ENCODE peak calls at places on chromosome 18, in eight cellular contexts. One of them, this sample, is unnamed.

GRCh38 chr18:37396981-37397720 is 168.4 kb downstream of the CELF4 start:
- DNase-seq in ovary: no peak
- DNase-seq in uterus: no peak
- DNase-seq in suprapubic skin: no peak
- DNase-seq in heart left ventricle: no peak
- DNase-seq in HCT116: no peak
- DNase-seq in breast epithelium: no peak
- DNase-seq in spleen: peak; percentile 66
- DNase-seq in this sample: no peak

GRCh38 chr18:46152808-46153617 is 48.8 kb downstream of the HAUS1 start:
- DNase-seq in breast epithelium: no peak
- DNase-seq in suprapubic skin: peak; percentile 26
- DNase-seq in HCT116: no peak
- DNase-seq in spleen: no peak
- DNase-seq in ovary: no peak
- DNase-seq in uterus: no peak
- DNase-seq in heart left ventricle: no peak
- DNase-seq in this sample: peak; percentile 74

GRCh38 chr18:45666520-45666919 is 51.2 kb downstream of the SLC14A2 start:
- DNase-seq in suprapubic skin: no peak
- DNase-seq in uterus: no peak
- DNase-seq in ovary: no peak
- DNase-seq in heart left ventricle: no peak
- DNase-seq in spleen: no peak
- DNase-seq in HCT116: no peak
- DNase-seq in breast epithelium: no peak
- DNase-seq in this sample: no peak

GRCh38 chr18:78675231-78675630 is 304.4 kb upstream of the SALL3 start:
- DNase-seq in spleen: peak; percentile 53
- DNase-seq in breast epithelium: peak; percentile 28
- DNase-seq in HCT116: no peak
- DNase-seq in heart left ventricle: no peak
- DNase-seq in suprapubic skin: no peak
- DNase-seq in ovary: no peak
- DNase-seq in uterus: no peak
- DNase-seq in this sample: no peak

GRCh38 chr18:12287684-12288405 is 20.2 kb upstream of the TUBB6 start:
- DNase-seq in ovary: peak; percentile 72
- DNase-seq in uterus: peak; percentile 84
- DNase-seq in heart left ventricle: peak; percentile 86
- DNase-seq in breast epithelium: peak; percentile 71
- DNase-seq in suprapubic skin: peak; percentile 84
- DNase-seq in spleen: peak; percentile 63
- DNase-seq in HCT116: peak; percentile 54
- DNase-seq in this sample: peak; percentile 84

GRCh38 chr18:21362921-21363320 is 120.9 kb downstream of the GREB1L start:
- DNase-seq in spleen: no peak
- DNase-seq in ovary: no peak
- DNase-seq in HCT116: no peak
- DNase-seq in suprapubic skin: no peak
- DNase-seq in breast epithelium: no peak
- DNase-seq in heart left ventricle: no peak
- DNase-seq in uterus: no peak
- DNase-seq in this sample: no peak

GRCh38 chr18:8424917-8425725 is 184.1 kb upstream of the RAB12 start:
- DNase-seq in HCT116: peak; percentile 34
- DNase-seq in suprapubic skin: no peak
- DNase-seq in breast epithelium: no peak
- DNase-seq in ovary: no peak
- DNase-seq in uterus: no peak
- DNase-seq in spleen: no peak
- DNase-seq in heart left ventricle: no peak
- DNase-seq in this sample: no peak

GRCh38 chr18:5197032-5197434 is at the start of gene AKAIN1:
- DNase-seq in heart left ventricle: peak; percentile 25
- DNase-seq in spleen: no peak
- DNase-seq in uterus: no peak
- DNase-seq in HCT116: no peak
- DNase-seq in suprapubic skin: no peak
- DNase-seq in breast epithelium: no peak
- DNase-seq in ovary: no peak
- DNase-seq in this sample: peak; percentile 64

GRCh38 chr18:55477537-55478300 is 110.3 kb downstream of the TCF4 start:
- DNase-seq in uterus: peak; percentile 42
- DNase-seq in breast epithelium: no peak
- DNase-seq in spleen: no peak
- DNase-seq in ovary: peak; percentile 22
- DNase-seq in suprapubic skin: no peak
- DNase-seq in HCT116: no peak
- DNase-seq in heart left ventricle: no peak
- DNase-seq in this sample: no peak

GRCh38 chr18:70028734-70029133 is 81.1 kb upstream of the CD226 start:
- DNase-seq in heart left ventricle: no peak
- DNase-seq in ovary: no peak
- DNase-seq in suprapubic skin: no peak
- DNase-seq in uterus: no peak
- DNase-seq in spleen: no peak
- DNase-seq in breast epithelium: no peak
- DNase-seq in HCT116: no peak
- DNase-seq in this sample: no peak

GRCh38 chr18:78739115-78739514 is 240.5 kb upstream of the SALL3 start:
- DNase-seq in HCT116: no peak
- DNase-seq in heart left ventricle: no peak
- DNase-seq in ovary: no peak
- DNase-seq in breast epithelium: no peak
- DNase-seq in uterus: no peak
- DNase-seq in spleen: peak; percentile 35
- DNase-seq in suprapubic skin: no peak
- DNase-seq in this sample: no peak

GRCh38 chr18:37019157-37019571 is 190.2 kb downstream of the KIAA1328 start:
- DNase-seq in uterus: no peak
- DNase-seq in heart left ventricle: no peak
- DNase-seq in spleen: no peak
- DNase-seq in HCT116: no peak
- DNase-seq in ovary: no peak
- DNase-seq in breast epithelium: no peak
- DNase-seq in suprapubic skin: no peak
- DNase-seq in this sample: no peak

GRCh38 chr18:34957119-34957863 is 83.9 kb upstream of the MAPRE2 start:
- DNase-seq in spleen: no peak
- DNase-seq in breast epithelium: no peak
- DNase-seq in ovary: no peak
- DNase-seq in suprapubic skin: no peak
- DNase-seq in heart left ventricle: peak; percentile 18
- DNase-seq in HCT116: no peak
- DNase-seq in uterus: no peak
- DNase-seq in this sample: no peak

GRCh38 chr18:28582724-28583123 is 405.8 kb upstream of the CDH2 start:
- DNase-seq in breast epithelium: no peak
- DNase-seq in heart left ventricle: no peak
- DNase-seq in suprapubic skin: no peak
- DNase-seq in spleen: no peak
- DNase-seq in uterus: no peak
- DNase-seq in ovary: no peak
- DNase-seq in HCT116: no peak
- DNase-seq in this sample: no peak

GRCh38 chr18:29862824-29863223 is 1179.7 kb downstream of the DSC3 start:
- DNase-seq in spleen: no peak
- DNase-seq in HCT116: no peak
- DNase-seq in uterus: no peak
- DNase-seq in ovary: no peak
- DNase-seq in heart left ventricle: no peak
- DNase-seq in breast epithelium: no peak
- DNase-seq in suprapubic skin: no peak
- DNase-seq in this sample: no peak

GRCh38 chr18:59139615-59140286 is at the start of gene SEC11C:
- DNase-seq in spleen: peak; percentile 99
- DNase-seq in suprapubic skin: peak; percentile 97
- DNase-seq in HCT116: peak; percentile 95
- DNase-seq in heart left ventricle: peak; percentile 95
- DNase-seq in ovary: peak; percentile 96
- DNase-seq in uterus: peak; percentile 96
- DNase-seq in breast epithelium: peak; percentile 97
- DNase-seq in this sample: peak; percentile 99
- TF ChIP-seq POLR2A in spleen: no peak
- TF ChIP-seq POLR2A in suprapubic skin: no peak
- TF ChIP-seq POLR2A in HCT116: peak; percentile 54
- TF ChIP-seq POLR2A in heart left ventricle: peak; percentile 39
- TF ChIP-seq POLR2A in ovary: peak; percentile 21
- TF ChIP-seq POLR2A in uterus: no peak
- TF ChIP-seq POLR2A in breast epithelium: no peak
- TF ChIP-seq POLR2A in this sample: no peak

GRCh38 chr18:48837676-48838075 is 113.1 kb downstream of the SMAD7 start:
- DNase-seq in breast epithelium: no peak
- DNase-seq in HCT116: no peak
- DNase-seq in uterus: no peak
- DNase-seq in suprapubic skin: peak; percentile 27
- DNase-seq in spleen: peak; percentile 70
- DNase-seq in heart left ventricle: no peak
- DNase-seq in ovary: no peak
- DNase-seq in this sample: no peak

GRCh38 chr18:48840491-48840877 is 110.3 kb downstream of the SMAD7 start:
- DNase-seq in HCT116: no peak
- DNase-seq in suprapubic skin: no peak
- DNase-seq in breast epithelium: no peak
- DNase-seq in ovary: no peak
- DNase-seq in uterus: no peak
- DNase-seq in heart left ventricle: no peak
- DNase-seq in spleen: peak; percentile 41
- DNase-seq in this sample: no peak

GRCh38 chr18:48839819-48840490 is 110.8 kb downstream of the SMAD7 start:
- DNase-seq in suprapubic skin: peak; percentile 24
- DNase-seq in heart left ventricle: no peak
- DNase-seq in uterus: no peak
- DNase-seq in spleen: peak; percentile 32
- DNase-seq in HCT116: no peak
- DNase-seq in breast epithelium: no peak
- DNase-seq in ovary: no peak
- DNase-seq in this sample: no peak

GRCh38 chr18:48838166-48838775 is 112.5 kb downstream of the SMAD7 start:
- DNase-seq in uterus: no peak
- DNase-seq in breast epithelium: no peak
- DNase-seq in spleen: peak; percentile 59
- DNase-seq in ovary: no peak
- DNase-seq in heart left ventricle: no peak
- DNase-seq in HCT116: no peak
- DNase-seq in suprapubic skin: peak; percentile 34
- DNase-seq in this sample: no peak

DNA sequence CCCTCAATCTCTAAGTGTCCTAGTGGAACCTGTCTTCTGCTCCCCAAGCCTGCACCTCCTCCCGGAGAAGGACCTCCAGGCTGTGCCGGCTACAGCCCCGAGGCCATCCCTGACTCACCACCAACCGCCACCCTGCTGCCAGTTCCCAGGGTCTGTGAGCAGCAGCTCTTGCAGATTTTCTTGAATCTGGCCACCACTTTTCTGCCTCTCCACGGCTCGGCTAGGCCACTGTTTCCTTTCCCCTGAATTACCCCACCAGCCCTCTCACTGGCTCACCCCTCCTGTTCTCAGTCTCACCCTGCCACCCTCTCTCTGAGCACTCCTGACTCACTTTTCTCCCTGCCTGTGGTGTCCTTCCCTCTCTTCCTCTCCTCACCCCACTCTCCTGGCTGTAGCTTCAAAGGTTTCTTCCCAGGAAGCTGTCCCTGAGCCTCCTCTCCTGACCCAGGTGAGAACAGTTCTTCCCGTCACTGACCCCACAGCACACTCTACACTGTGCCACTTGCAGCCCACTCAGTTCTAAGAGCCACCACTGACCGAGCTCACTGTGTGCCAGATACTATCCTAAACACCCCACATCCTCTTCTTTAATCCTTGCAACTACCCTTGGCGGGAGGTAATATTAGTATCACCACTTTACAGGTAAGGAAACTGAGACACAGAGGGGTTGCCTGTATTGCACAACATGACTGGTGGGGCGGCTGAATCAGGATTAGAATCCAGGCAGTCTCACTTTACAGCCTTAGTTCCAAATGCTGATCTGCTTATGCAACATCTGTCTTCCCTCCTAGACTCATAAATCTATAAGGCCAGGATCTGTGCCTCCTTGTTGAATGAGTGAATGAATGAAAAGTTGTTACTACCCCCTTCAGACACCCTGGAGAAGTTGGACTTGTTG is 111.6 kb downstream of the SMAD7 start:
- DNase-seq in breast epithelium: no peak
- DNase-seq in uterus: no peak
- DNase-seq in heart left ventricle: no peak
- DNase-seq in ovary: no peak
- DNase-seq in HCT116: no peak
- DNase-seq in suprapubic skin: peak; percentile 59
- DNase-seq in spleen: peak; percentile 78
- DNase-seq in this sample: no peak
- H3K36me3 ChIP-seq in breast epithelium: no peaks in the 10 kb centered on the region
- H3K36me3 ChIP-seq in uterus: no peaks in the 10 kb centered on the region
- H3K36me3 ChIP-seq in heart left ventricle: no peaks in the 10 kb centered on the region
- H3K36me3 ChIP-seq in ovary: no peaks in the 10 kb centered on the region
- H3K36me3 ChIP-seq in HCT116: no peaks in the 10 kb centered on the region
- H3K36me3 ChIP-seq in suprapubic skin: no peaks in the 10 kb centered on the region
- H3K36me3 ChIP-seq in spleen: no peaks in the 10 kb centered on the region
- H3K36me3 ChIP-seq in this sample: no peaks in the 10 kb centered on the region

DNA sequence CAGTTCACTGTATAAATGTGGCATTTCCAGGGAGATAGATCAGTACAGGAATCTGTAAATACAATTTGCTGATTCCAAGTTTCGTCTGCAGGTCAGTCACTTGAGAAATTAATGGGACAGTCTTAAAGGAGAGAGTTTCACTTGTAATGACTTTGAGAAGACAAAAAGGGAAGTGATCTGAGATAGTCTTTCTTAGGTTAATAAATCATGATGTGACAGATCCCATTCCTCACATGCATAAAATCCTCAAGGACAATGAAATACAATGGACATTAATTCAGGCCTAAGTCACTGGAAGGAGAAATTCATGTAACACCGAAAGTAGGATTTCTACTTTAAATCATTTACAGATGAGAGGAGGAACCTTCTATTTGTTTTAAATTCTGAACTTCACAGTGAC is 134.0 kb upstream of the LMAN1 start:
- DNase-seq in uterus: no peak
- DNase-seq in ovary: no peak
- DNase-seq in breast epithelium: no peak
- DNase-seq in spleen: no peak
- DNase-seq in heart left ventricle: no peak
- DNase-seq in HCT116: no peak
- DNase-seq in suprapubic skin: no peak
- DNase-seq in this sample: no peak
- H3K4me1 ChIP-seq in uterus: no peaks in the 10 kb centered on the region
- H3K4me1 ChIP-seq in ovary: peaks cover 5% of the 10 kb centered on the region
- H3K4me1 ChIP-seq in breast epithelium: no peaks in the 10 kb centered on the region
- H3K4me1 ChIP-seq in spleen: no peaks in the 10 kb centered on the region
- H3K4me1 ChIP-seq in heart left ventricle: no peaks in the 10 kb centered on the region
- H3K4me1 ChIP-seq in HCT116: no peaks in the 10 kb centered on the region
- H3K4me1 ChIP-seq in suprapubic skin: no peaks in the 10 kb centered on the region
- H3K4me1 ChIP-seq in this sample: no peaks in the 10 kb centered on the region

DNA sequence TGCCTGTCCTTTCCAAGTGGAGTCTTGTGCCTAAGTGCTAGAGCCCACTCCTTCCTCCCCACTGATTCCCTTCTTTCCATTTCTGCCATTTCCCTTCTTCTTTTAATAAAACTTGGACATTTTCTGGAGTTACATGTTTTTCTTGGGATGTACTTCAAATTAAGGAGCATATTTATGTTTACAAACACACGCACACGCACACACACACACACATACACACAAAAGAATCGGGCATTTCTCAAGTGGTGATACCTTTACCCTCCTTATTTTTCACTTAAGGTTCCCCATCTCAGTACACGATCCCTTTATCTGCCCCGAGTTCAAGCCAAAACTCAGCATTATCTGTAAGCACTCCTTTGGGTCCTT is 154.3 kb downstream of the TGIF1 start:
- DNase-seq in spleen: no peak
- DNase-seq in heart left ventricle: no peak
- DNase-seq in ovary: no peak
- DNase-seq in uterus: no peak
- DNase-seq in breast epithelium: no peak
- DNase-seq in suprapubic skin: no peak
- DNase-seq in HCT116: no peak
- DNase-seq in this sample: no peak
- TF ChIP-seq POLR2A in spleen: no peak
- TF ChIP-seq POLR2A in heart left ventricle: no peak
- TF ChIP-seq POLR2A in ovary: no peak
- TF ChIP-seq POLR2A in uterus: no peak
- TF ChIP-seq POLR2A in breast epithelium: no peak
- TF ChIP-seq POLR2A in suprapubic skin: no peak
- TF ChIP-seq POLR2A in HCT116: peak; percentile 18
- TF ChIP-seq POLR2A in this sample: no peak

This sample was measured in testis.